ENCODE peak calls at places on chromosomes 16 and 17, in ten cellular contexts. N is GM23338; V is mesenchymal stem cell; Y is fibroblast of lung; T is psoas muscle; J is naive thymus-derived CD4-positive, alpha-beta T cell; F is neural progenitor cell; A is brain microvascular endothelial cell; C is HCT116; D is mammary epithelial cell. B is an unnamed sample.

GRCh38 chr16:1084971-1085370 is 11.1 kb downstream of the C1QTNF8 start:
- DNase-seq in V (no peak), F (no peak), D (no peak), N (no peak), Y (no peak), J (no peak), T (no peak), A (no peak), C (no peak), B (no peak)

GRCh38 chr17:60249517-60249826 is 99.7 kb downstream of the CA4 start:
- DNase-seq in Y (peak), T (no peak), F (peak), D (no peak), C (no peak), V (no peak), A (no peak), J (no peak), N (no peak), B (no peak)

GRCh38 chr16:6177781-6178180 is 1080.2 kb upstream of the EEF2KMT start:
- DNase-seq in J (no peak), C (no peak), T (no peak), Y (no peak), V (no peak), N (no peak), F (no peak), A (no peak), D (no peak), B (no peak)

GRCh38 chr16:12659871-12660270 is 143.8 kb downstream of the CPPED1 start:
- DNase-seq in T (no peak), N (no peak), F (no peak), V (no peak), D (no peak), J (no peak), A (no peak), C (no peak), Y (no peak), B (no peak)

GRCh38 chr17:4777969-4778760 is 6.5 kb downstream of the TM4SF5 start:
- DNase-seq in D (no peak), T (no peak), V (no peak), F (no peak), Y (no peak), J (no peak), C (no peak), A (peak), N (no peak), B (no peak)

GRCh38 chr17:47837401-47838039 is 3.6 kb downstream of the SCRN2 start:
- DNase-seq in N (no peak), V (no peak), D (peak), Y (peak), F (no peak), C (no peak), A (no peak), J (no peak), T (no peak), B (no peak)

GRCh38 chr17:81412490-81413093 is 17.3 kb downstream of the BAHCC1 start:
- DNase-seq in D (peak), N (no peak), Y (peak), F (no peak), T (no peak), V (peak), C (no peak), J (peak), A (no peak), B (peak)

GRCh38 chr17:59643159-59643857 is 23.6 kb downstream of the CLTC start:
- DNase-seq in T (no peak), A (no peak), F (no peak), D (peak), Y (peak), N (peak), J (no peak), V (peak), C (no peak), B (no peak)

GRCh38 chr17:38864636-38865398 is 5.0 kb upstream of the LASP1 start:
- DNase-seq in Y (peak), V (peak), D (peak), T (no peak), J (no peak), F (peak), A (peak), N (peak), C (no peak), B (no peak)

GRCh38 chr16:4506450-4506849 is 30.3 kb downstream of the HMOX2 start:
- DNase-seq in V (peak), D (peak), C (peak), J (peak), N (peak), F (peak), Y (peak), T (no peak), A (peak), B (peak)

GRCh38 chr17:65060855-65061254 is 4.3 kb upstream of the GNA13 start:
- DNase-seq in F (no peak), J (no peak), D (no peak), V (no peak), N (no peak), C (no peak), T (no peak), Y (no peak), A (no peak), B (no peak)

DNA sequence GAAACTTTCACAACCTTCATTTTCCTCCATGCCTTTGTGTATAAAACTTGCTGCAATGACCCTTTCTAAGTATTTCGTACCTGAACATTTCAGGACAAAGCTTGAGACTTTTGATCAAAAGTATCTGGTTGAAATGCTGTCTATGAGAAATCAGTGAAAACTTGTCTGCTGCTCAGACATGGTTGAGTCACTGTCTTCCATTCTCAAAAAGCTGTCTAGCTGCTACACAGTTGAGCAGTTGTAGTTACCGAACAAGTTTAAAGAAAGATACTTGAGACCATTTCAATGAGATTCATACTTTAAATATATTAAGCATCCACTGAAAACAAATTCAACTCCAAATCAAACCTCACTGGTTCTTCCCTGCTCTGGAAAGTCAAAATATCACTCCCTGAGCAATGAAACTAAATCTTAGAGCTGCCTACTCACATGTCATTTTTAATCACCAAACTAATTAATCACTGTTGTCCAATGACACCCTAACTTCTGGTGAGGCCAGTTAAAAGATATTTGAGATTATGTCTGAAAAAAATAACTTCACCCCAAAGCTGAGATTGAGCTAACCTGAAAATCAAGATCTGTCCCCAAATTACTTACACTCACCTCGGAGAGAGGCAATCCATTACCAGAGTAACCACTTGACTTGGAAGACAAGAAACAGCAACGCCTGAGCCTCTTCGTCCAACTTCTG is 503 bp downstream of the TMEM100 start:
- DNase-seq in V (peak), T (no peak), J (no peak), D (no peak), F (no peak), Y (peak), A (peak), N (no peak), C (no peak), B (no peak)
- H3K27ac ChIP-seq in V (no peak), T (peak), J (no peak), D (no peak), F (no peak), Y (peak), A (no peak), N (no peak), C (no peak), B (no peak)

DNA sequence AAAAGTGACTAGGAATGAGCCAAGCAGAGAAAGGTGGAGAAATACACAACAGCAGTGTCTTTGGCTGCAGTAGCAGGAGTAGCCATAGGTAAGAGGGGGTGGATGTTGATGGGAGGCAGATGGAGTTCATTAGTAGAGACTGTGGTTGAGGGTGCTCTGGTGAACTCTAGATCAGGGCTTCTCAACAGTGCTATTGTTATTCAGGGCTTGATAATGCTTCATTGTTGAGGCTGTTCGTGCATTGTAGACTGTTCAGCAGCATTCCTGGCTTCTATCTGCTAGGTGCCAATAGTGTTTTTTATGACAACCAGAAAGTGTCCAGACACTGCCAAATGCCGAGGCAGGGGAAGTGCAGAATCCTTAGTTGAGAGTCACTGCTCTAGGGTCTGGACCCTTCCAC is 3.6 kb downstream of the ALKBH5 start:
- DNase-seq in F (no peak), V (no peak), C (no peak), Y (peak), N (no peak), D (peak), T (no peak), A (no peak), J (no peak), B (no peak)
- H3K4me3 ChIP-seq in F (peak), V (peak), C (no peak), Y (peak), N (peak), D (peak), T (peak), A (peak), J (peak), B (peak)

GRCh38 chr16:27402569-27402963 is 592 bp downstream of the IL21R start:
- DNase-seq in D (no peak), V (no peak), Y (no peak), C (no peak), A (no peak), T (no peak), N (no peak), F (no peak), J (no peak), B (no peak)
- H3K27ac ChIP-seq in D (no peak), V (no peak), Y (no peak), C (no peak), A (no peak), T (no peak), N (no peak), F (no peak), J (peak), B (peak)

GRCh38 chr16:19746561-19746960 is 28.5 kb downstream of the IQCK start:
- DNase-seq in N (no peak), Y (peak), C (no peak), V (no peak), F (peak), A (no peak), J (no peak), D (no peak), T (no peak), B (no peak)
- H3K4me3 ChIP-seq in N (no peak), Y (no peak), C (no peak), V (no peak), F (no peak), A (no peak), J (no peak), D (no peak), T (no peak), B (no peak)

GRCh38 chr17:77467513-77467912 is 326.7 kb downstream of the SEC14L1 start:
- DNase-seq in V (no peak), D (no peak), T (no peak), N (no peak), C (no peak), F (no peak), J (no peak), Y (no peak), A (no peak), B (no peak)
- H3K27ac ChIP-seq in V (no peak), D (no peak), T (peak), N (no peak), C (no peak), F (no peak), J (peak), Y (no peak), A (peak), B (peak)

DNA sequence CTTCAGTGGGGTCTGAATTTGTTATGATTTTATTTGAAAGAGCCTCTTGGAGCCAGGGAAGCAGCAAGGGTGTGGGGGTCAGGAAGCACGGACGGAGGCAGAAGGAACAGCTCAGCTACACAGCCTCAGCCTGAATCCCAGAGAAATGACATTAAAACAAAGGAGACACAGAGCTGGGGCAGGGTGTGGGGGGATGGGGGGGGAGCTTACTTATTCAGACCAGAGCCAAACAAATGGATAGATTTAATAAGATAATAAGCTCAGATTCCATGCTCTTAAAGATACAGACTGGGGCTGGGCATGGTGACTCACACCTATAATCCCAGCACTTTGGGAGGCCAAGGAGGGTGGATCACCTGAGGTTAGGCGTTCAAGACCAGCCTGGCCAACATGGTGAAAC is 195.3 kb downstream of the ZNF423 start:
- DNase-seq in A (no peak), T (no peak), F (no peak), J (no peak), V (no peak), Y (no peak), D (no peak), N (no peak), C (no peak), B (no peak)
- H3K4me3 ChIP-seq in A (no peak), T (no peak), F (no peak), J (no peak), V (no peak), Y (no peak), D (no peak), N (no peak), C (no peak), B (no peak)

GRCh38 chr16:9014389-9014788 is 50.7 kb upstream of the USP7 start:
- DNase-seq in C (no peak), N (no peak), F (no peak), D (no peak), Y (no peak), J (no peak), A (no peak), V (no peak), T (no peak), B (no peak)
- H3K27ac ChIP-seq in C (no peak), N (no peak), F (no peak), D (no peak), Y (no peak), J (no peak), A (no peak), V (no peak), T (no peak), B (no peak)

GRCh38 chr16:19883296-19883951 is 1.2 kb downstream of the GPRC5B start:
- DNase-seq in N (peak), J (no peak), F (peak), V (peak), D (no peak), Y (peak), A (peak), T (peak), C (no peak), B (no peak)

GRCh38 chr16:19884611-19885455 is at the start of gene GPRC5B:
- DNase-seq in J (peak), Y (peak), V (peak), A (no peak), N (peak), C (no peak), T (peak), D (no peak), F (peak), B (peak)

GRCh38 chr16:19886061-19886792 is 1.6 kb upstream of the GPRC5B start:
- DNase-seq in A (peak), D (peak), F (peak), J (peak), Y (peak), T (peak), V (peak), N (peak), C (peak), B (peak)

GRCh38 chr16:19884021-19884485 is 595 bp downstream of the GPRC5B start:
- DNase-seq in C (no peak), T (peak), N (peak), A (no peak), J (no peak), V (peak), D (no peak), F (peak), Y (no peak), B (no peak)

GRCh38 chr16:19885456-19886060 is 910 bp upstream of the GPRC5B start:
- DNase-seq in Y (no peak), A (no peak), F (no peak), T (peak), J (no peak), D (no peak), N (peak), C (no peak), V (no peak), B (peak)
- H3K4me3 ChIP-seq in Y (peak), A (peak), F (no peak), T (peak), J (peak), D (no peak), N (peak), C (no peak), V (peak), B (peak)

GRCh38 chr17:35808962-35809854 is at the start of gene TAF15:
- DNase-seq in Y (peak), C (peak), V (peak), F (peak), D (peak), J (peak), A (peak), N (peak), T (peak), B (peak)

GRCh38 chr17:35809855-35810461 is 674 bp downstream of the TAF15 start:
- DNase-seq in J (no peak), C (no peak), D (peak), F (no peak), T (no peak), A (peak), V (no peak), Y (peak), N (no peak), B (no peak)

GRCh38 chr17:35808240-35808961 is 883 bp upstream of the TAF15 start:
- DNase-seq in V (no peak), J (no peak), F (no peak), N (peak), C (no peak), D (no peak), T (no peak), Y (no peak), A (no peak), B (no peak)

GRCh38 chr17:35804658-35805192 is 4.6 kb upstream of the TAF15 start:
- DNase-seq in N (peak), Y (peak), F (peak), V (peak), A (peak), J (peak), C (peak), T (no peak), D (peak), B (no peak)

DNA sequence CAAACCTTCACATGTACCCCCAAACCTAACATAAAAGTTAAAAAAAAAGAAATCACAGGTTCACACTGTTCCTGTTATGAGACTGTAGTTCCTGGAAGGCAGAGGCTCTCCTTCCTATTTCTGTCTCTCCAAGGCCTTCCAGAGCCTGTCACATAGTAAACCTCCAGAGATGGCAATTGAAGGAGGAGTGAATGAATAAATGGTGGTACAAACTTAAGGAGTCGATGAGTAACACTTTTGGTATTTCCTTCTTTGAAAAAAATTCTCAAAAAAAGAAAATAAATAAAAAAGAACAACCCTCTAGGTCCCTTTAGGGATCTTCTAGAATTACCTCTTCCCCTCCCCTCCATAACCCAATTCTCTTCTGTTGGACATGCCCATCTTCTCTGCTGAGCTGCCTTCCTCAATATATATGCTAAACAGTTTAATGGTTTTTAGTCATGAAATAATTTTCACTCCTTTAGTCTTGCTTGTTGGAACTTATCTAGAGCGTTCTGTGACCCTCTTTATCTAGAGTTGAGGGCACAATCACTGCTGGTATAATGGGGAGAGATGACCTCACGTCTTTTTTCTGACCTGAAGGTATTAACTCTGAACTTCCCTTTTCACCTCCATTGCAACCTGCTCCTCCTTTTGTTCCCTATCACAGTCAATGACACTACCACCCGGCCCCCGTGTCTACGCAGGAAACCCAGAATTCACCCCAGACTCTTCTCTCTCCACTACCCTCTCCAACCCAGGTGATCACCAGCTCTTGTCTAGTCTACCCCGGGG is 1.7 kb upstream of the TAF15 start:
- DNase-seq in T (no peak), V (peak), D (no peak), A (no peak), J (no peak), Y (peak), F (no peak), N (no peak), C (no peak), B (no peak)
- H3K27ac ChIP-seq in T (no peak), V (no peak), D (no peak), A (no peak), J (peak), Y (no peak), F (no peak), N (peak), C (no peak), B (peak)